ENCODE peak calls at places on chromosome 16, in seven cellular contexts. S, Q, X, K, P, N and L are unnamed samples.

GRCh38 chr16:85366031-85366763 is 246.9 kb upstream of the GSE1 start:
- DNase-seq in S (no peak), Q (no peak), X (no peak), K (no peak), P (no peak), N (no peak), L (no peak)

GRCh38 chr16:54370653-54371052 is 84.1 kb upstream of the IRX3 start:
- DNase-seq in S (no peak), Q (no peak), X (no peak), K (no peak), P (no peak), N (no peak), L (no peak)

GRCh38 chr16:7335991-7336634 is 3.5 kb downstream of the RBFOX1 start:
- DNase-seq in S (no peak), Q (no peak), X (no peak), K (no peak), P (no peak), N (no peak), L (no peak)

GRCh38 chr16:50509521-50510341 is 38.5 kb upstream of the NKD1 start:
- DNase-seq in S (peak), Q (no peak), X (no peak), K (no peak), P (peak), N (no peak), L (no peak)

GRCh38 chr16:87931504-87931903 is 4.8 kb downstream of the CA5A start:
- DNase-seq in S (no peak), Q (no peak), X (no peak), K (no peak), P (no peak), N (no peak), L (peak)

GRCh38 chr16:56382901-56383355 is 42.4 kb downstream of the AMFR start:
- DNase-seq in S (no peak), Q (peak), X (no peak), K (no peak), P (no peak), N (no peak), L (no peak)

GRCh38 chr16:55976815-55977214 is 101.6 kb upstream of the CES5A start:
- DNase-seq in S (no peak), Q (no peak), X (no peak), K (no peak), P (no peak), N (no peak), L (no peak)

GRCh38 chr16:50868577-50868976 is 126.7 kb downstream of the CYLD start:
- DNase-seq in S (no peak), Q (no peak), X (no peak), K (no peak), P (no peak), N (no peak), L (no peak)

GRCh38 chr16:29308644-29309546 is 97.6 kb downstream of the NPIPB11 start:
- DNase-seq in S (no peak), Q (no peak), X (no peak), K (no peak), P (no peak), N (no peak), L (no peak)

GRCh38 chr16:23375643-23376042 is 73.5 kb downstream of the SCNN1B start:
- DNase-seq in S (no peak), Q (no peak), X (no peak), K (no peak), P (no peak), N (no peak), L (no peak)

GRCh38 chr16:85158702-85159225 is 46.5 kb upstream of the CIBAR2 start:
- DNase-seq in S (no peak), Q (no peak), X (no peak), K (no peak), P (no peak), N (no peak), L (no peak)

GRCh38 chr16:79850348-79850747 is 249.8 kb upstream of the MAF start:
- DNase-seq in S (no peak), Q (no peak), X (no peak), K (no peak), P (no peak), N (no peak), L (no peak)